ENCODE peak calls at places on chromosome 14, in ten cellular contexts. U, Y, B, D, J, N, T, H, A and W are unnamed samples.

GRCh38 chr14:89251066-89251465 is 166.0 kb downstream of the FOXN3 start:
- DNase-seq in B (no peak), D (no peak), J (no peak), U (no peak), H (no peak), Y (no peak), T (no peak), A (no peak), N (no peak), W (no peak)

GRCh38 chr14:51653855-51654548 is 2.3 kb downstream of the FRMD6 start:
- DNase-seq in T (no peak), J (no peak), Y (no peak), A (no peak), H (no peak), N (no peak), U (no peak), B (no peak), D (peak), W (no peak)

GRCh38 chr14:93115920-93116675 is at the start of gene ITPK1:
- DNase-seq in Y (peak), H (peak), T (peak), U (peak), J (peak), N (peak), D (peak), A (peak), B (peak), W (peak)

GRCh38 chr14:44812672-44813071 is 149.1 kb downstream of the KLHL28 start:
- DNase-seq in A (peak), Y (no peak), H (no peak), J (no peak), D (no peak), T (no peak), U (no peak), B (no peak), N (no peak), W (no peak)

GRCh38 chr14:44961151-44961729 is 507 bp downstream of the KLHL28 start:
- DNase-seq in N (peak), T (peak), Y (peak), H (peak), A (peak), J (peak), D (peak), B (peak), U (peak), W (peak)

GRCh38 chr14:80464531-80465149 is 253.3 kb upstream of the DIO2 start:
- DNase-seq in N (no peak), U (no peak), D (no peak), T (no peak), B (no peak), Y (no peak), J (no peak), H (no peak), A (peak), W (no peak)

GRCh38 chr14:65101631-65102440 is 481 bp downstream of the MAX start:
- DNase-seq in T (peak), Y (peak), B (peak), H (peak), U (peak), N (peak), J (peak), D (no peak), A (peak), W (peak)

GRCh38 chr14:64760146-64760755 is 56.0 kb downstream of the PLEKHG3 start:
- DNase-seq in H (peak), B (peak), U (peak), J (peak), A (peak), T (peak), D (no peak), N (peak), Y (peak), W (peak)

GRCh38 chr14:99891900-99892299 is 98.7 kb downstream of the EML1 start:
- DNase-seq in A (no peak), J (no peak), U (peak), N (no peak), Y (no peak), H (no peak), T (no peak), D (no peak), B (no peak), W (no peak)

GRCh38 chr14:75866981-75867380 is 114.8 kb downstream of the TGFB3 start:
- DNase-seq in U (no peak), B (no peak), D (no peak), Y (no peak), J (no peak), H (no peak), A (no peak), N (no peak), T (no peak), W (no peak)

GRCh38 chr14:69069020-69069421 is 83.9 kb downstream of the DCAF5 start:
- DNase-seq in N (no peak), D (peak), Y (no peak), B (no peak), A (no peak), T (no peak), H (no peak), U (no peak), J (no peak), W (no peak)

GRCh38 chr14:103296007-103296406 is 38.0 kb upstream of the EIF5 start:
- DNase-seq in N (no peak), Y (no peak), H (no peak), J (no peak), A (no peak), B (no peak), T (no peak), U (no peak), D (no peak), W (no peak)

GRCh38 chr14:96824283-96824682 is 27.1 kb downstream of the VRK1 start:
- DNase-seq in U (no peak), D (no peak), T (no peak), Y (no peak), A (no peak), N (no peak), J (no peak), H (no peak), B (no peak), W (no peak)

GRCh38 chr14:36502558-36503508 is 17.2 kb downstream of the NKX2-1 start:
- DNase-seq in T (no peak), B (no peak), Y (no peak), A (no peak), J (no peak), H (no peak), U (no peak), D (peak), N (no peak), W (no peak)

GRCh38 chr14:60561845-60562746 is 53.1 kb downstream of the SIX6 start:
- DNase-seq in B (no peak), D (peak), N (peak), Y (no peak), J (peak), U (peak), H (no peak), T (no peak), A (peak), W (peak)

GRCh38 chr14:91366749-91367148 is 50.9 kb downstream of the CCDC88C start:
- DNase-seq in A (no peak), B (no peak), H (no peak), U (no peak), J (no peak), Y (no peak), D (no peak), T (no peak), N (no peak), W (no peak)

GRCh38 chr14:101812071-101812470 is 50.6 kb downstream of the PPP2R5C start:
- DNase-seq in J (peak), H (no peak), D (no peak), N (no peak), U (no peak), A (no peak), Y (peak), B (no peak), T (no peak), W (no peak)

GRCh38 chr14:76931629-76932402 is 96.7 kb downstream of the IRF2BPL start:
- DNase-seq in J (no peak), D (peak), Y (no peak), T (no peak), N (no peak), A (no peak), B (no peak), H (no peak), U (no peak), W (no peak)

GRCh38 chr14:60275932-60276331 is 26.9 kb downstream of the PPM1A start:
- DNase-seq in A (no peak), J (no peak), B (no peak), Y (no peak), U (no peak), T (no peak), D (no peak), H (no peak), N (no peak), W (no peak)